ENCODE peak calls at places on chromosomes 1 and 21, in four cellular contexts. J is lower leg skin, M is epithelial cell of esophagus, A is BE2C. H is an unnamed sample.

GRCh38 chr1:23478896-23479790 is 4.8 kb downstream of the ASAP3 start:
- DNase-seq in M (no peak), J (peak; percentile 94), A (no peak), H (peak; percentile 77)

GRCh38 chr1:57058652-57059501 is 93.1 kb upstream of the C8B start:
- DNase-seq in M (no peak), J (no peak), A (no peak), H (no peak)

GRCh38 chr1:192518700-192519099 is 56.9 kb upstream of the RGS1 start:
- DNase-seq in A (no peak), M (peak; percentile 9), J (no peak), H (no peak)

GRCh38 chr1:22750671-22751016 is 40.0 kb downstream of the EPHB2 start:
- DNase-seq in M (peak; percentile 89), J (no peak), A (no peak), H (no peak)

GRCh38 chr21:38798481-38798882 is 7.2 kb upstream of the ETS2 start:
- DNase-seq in A (peak; percentile 69), M (peak; percentile 97), J (peak; percentile 87), H (no peak)

GRCh38 chr1:24318238-24318987 is 744 bp upstream of the GRHL3 start:
- DNase-seq in M (peak; percentile 76), J (peak; percentile 58), A (no peak), H (no peak)

GRCh38 chr1:101200513-101200912 is 36.3 kb upstream of the S1PR1 start:
- DNase-seq in A (no peak), J (no peak), M (peak; percentile 90), H (no peak)

GRCh38 chr1:20903452-20903851 is 116.3 kb upstream of the HP1BP3 start:
- DNase-seq in A (no peak), M (peak; percentile 11), J (no peak), H (no peak)

GRCh38 chr1:108826081-108826635 is 30.7 kb downstream of the AKNAD1 start:
- DNase-seq in M (peak; percentile 58), A (no peak), J (no peak), H (no peak)

GRCh38 chr1:208919371-208919770 is 664.1 kb upstream of the CAMK1G start:
- DNase-seq in A (no peak), J (no peak), M (peak; percentile 79), H (no peak)

GRCh38 chr1:23546897-23547596 is 12.3 kb downstream of the ID3 start:
- DNase-seq in J (no peak), M (no peak), A (no peak), H (no peak)

GRCh38 chr1:164155337-164155850 is 403.6 kb upstream of the PBX1 start:
- DNase-seq in M (no peak), J (no peak), A (no peak), H (no peak)

GRCh38 chr1:167762061-167762746 is 40.4 kb downstream of the MPZL1 start:
- DNase-seq in J (no peak), M (no peak), A (no peak), H (no peak)

GRCh38 chr1:164754088-164754600 is 195.2 kb downstream of the PBX1 start:
- DNase-seq in J (no peak), M (peak; percentile 21), A (no peak), H (no peak)

GRCh38 chr1:168893359-168893791 is 164.4 kb upstream of the DPT start:
- DNase-seq in A (peak; percentile 14), J (peak; percentile 85), M (peak; percentile 91), H (no peak)

GRCh38 chr1:27570823-27571222 is 33.1 kb downstream of the AHDC1 start:
- DNase-seq in J (no peak), M (no peak), A (no peak), H (no peak)

GRCh38 chr1:62299426-62300200 is 19.6 kb downstream of the KANK4 start:
- DNase-seq in J (no peak), A (no peak), M (no peak), H (no peak)

GRCh38 chr1:228283043-228283371 is 75.2 kb downstream of the OBSCN start:
- DNase-seq in A (peak; percentile 12), M (no peak), J (no peak), H (no peak)

GRCh38 chr1:248804771-248805681 is 20.7 kb downstream of the SH3BP5L start:
- DNase-seq in J (peak; percentile 68), A (no peak), M (no peak), H (no peak)

GRCh38 chr1:211259596-211260126 is 495 bp downstream of the RCOR3 start:
- DNase-seq in A (peak; percentile 82), M (no peak), J (peak; percentile 90), H (no peak)

GRCh38 chr1:19505694-19506457 is 20.5 kb upstream of the CAPZB start:
- DNase-seq in A (no peak), M (no peak), J (no peak), H (peak; percentile 54)

GRCh38 chr1:19504796-19505693 is 19.7 kb upstream of the CAPZB start:
- DNase-seq in M (no peak), J (no peak), A (no peak), H (no peak)
- H3K4me3 ChIP-seq in M (no peak overlapping the region), J (no peak overlapping the region), A (no peak overlapping the region), H (no peak overlapping the region)

GRCh38 chr1:45518910-45519309 is 2.8 kb downstream of the PRDX1 start:
- DNase-seq in A (no peak), J (no peak), M (no peak), H (no peak)
- H3K4me3 ChIP-seq in A (no peak overlapping the region), J (no peak overlapping the region), M (no peak overlapping the region), H (peak overlapping the region; percentile 85)

GRCh38 chr1:226655251-226656163 is 83.6 kb downstream of the ITPKB start:
- DNase-seq in J (peak; percentile 86), A (no peak), M (no peak), H (peak; percentile 67)
- H3K4me3 ChIP-seq in J (no peak overlapping the region), A (no peak overlapping the region), M (no peak overlapping the region), H (no peak overlapping the region)

DNA sequence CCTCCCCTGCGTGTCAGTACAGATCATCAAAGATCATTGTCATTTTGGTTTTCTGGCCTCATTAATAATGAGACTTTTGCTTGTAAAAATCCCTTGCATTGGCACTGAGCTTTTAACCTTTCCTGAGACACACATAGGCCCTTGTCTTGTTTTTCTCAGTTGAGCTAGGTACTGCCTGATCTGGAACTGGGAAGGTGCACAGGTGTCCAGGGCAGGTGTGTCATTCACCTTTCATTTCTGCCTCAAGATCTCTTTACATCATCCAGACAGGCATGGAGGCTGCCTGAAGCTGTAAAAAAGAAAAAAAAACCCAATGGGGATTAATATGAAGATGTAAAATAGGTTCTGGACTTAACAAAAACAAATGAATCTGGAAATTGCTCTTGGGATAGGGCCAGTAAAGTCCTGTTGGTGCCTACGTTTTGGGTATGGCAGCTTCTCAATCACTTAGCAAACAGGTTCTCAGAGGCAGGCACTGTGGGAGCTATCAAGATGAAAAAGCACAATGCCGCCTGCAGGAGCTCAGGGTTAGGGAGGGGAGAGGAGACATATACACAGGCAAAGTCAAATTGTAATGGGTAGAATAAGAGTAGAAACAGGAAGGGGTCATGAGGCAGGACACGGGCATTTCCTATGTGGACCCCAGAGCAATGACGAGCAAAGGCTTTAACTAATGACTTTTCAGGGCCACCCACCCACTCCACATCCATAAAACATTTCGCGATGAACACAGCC is 1.0 kb upstream of the KCNC4 start:
- DNase-seq in J (no peak), M (no peak), A (no peak), H (no peak)
- H3K4me3 ChIP-seq in J (no peak overlapping the region), M (no peak overlapping the region), A (peak overlapping the region; percentile 63), H (peak overlapping the region; percentile 79)

GRCh38 chr1:154418898-154419619 is 13.9 kb downstream of the IL6R start:
- DNase-seq in M (peak; percentile 14), J (no peak), A (no peak), H (no peak)
- H3K4me3 ChIP-seq in M (no peak overlapping the region), J (no peak overlapping the region), A (no peak overlapping the region), H (no peak overlapping the region)

DNA sequence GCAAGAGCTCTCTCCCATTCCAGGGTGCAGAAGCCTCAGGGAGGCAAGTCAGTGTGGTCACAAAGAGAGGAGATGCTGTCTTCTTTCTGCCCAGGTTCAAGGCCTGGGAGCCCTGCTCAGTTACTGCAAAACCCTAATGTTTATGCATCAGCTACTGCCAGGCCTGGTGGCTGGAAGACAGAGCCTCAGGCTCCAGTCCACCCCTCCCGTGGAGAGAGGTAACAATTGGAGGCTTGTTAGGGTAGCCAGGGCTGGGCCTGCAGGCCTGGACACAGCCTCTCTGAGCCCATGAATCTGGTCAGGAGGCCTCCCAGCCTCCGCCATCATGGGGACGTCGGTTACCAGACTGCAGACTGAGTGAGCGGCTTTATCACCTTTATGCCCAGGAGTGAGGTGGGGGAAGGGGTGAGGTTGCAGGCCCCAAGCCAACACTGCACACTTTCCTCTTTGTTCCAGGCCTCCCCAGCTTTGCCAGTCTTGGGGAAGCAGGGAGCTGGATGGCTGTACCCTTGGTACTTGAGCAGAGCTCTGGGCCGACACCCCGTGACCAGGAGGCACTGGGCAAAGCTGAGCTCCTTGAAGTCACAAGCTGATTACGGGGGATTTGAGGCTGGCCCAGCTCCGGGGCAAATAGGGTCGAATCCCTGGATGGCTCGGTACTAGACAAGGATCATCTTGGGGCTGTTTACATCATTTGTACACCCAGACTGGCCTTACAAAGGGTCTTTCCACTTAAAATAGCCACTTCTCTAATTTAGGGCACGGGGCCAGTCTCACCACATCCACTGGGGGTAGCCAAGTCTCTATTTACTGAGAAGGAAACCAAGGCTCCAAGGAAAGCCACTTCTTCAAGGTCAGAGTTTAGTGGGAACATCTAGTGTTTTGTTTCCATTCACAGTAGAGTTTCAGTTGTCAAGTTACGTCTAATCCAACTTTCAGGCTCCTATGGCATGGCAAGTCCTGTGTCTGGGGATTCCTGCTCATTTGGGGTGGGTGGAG is 5.2 kb downstream of the SLC2A1 start:
- DNase-seq in A (no peak), J (no peak), M (peak; percentile 27), H (no peak)
- H3K4me3 ChIP-seq in A (no peak overlapping the region), J (no peak overlapping the region), M (peak overlapping the region; percentile 70), H (no peak overlapping the region)

GRCh38 chr1:36320767-36321118 is 2.7 kb downstream of the EVA1B start:
- DNase-seq in A (no peak), J (no peak), M (no peak), H (no peak)

GRCh38 chr1:36322085-36322785 is 1.2 kb downstream of the EVA1B start:
- DNase-seq in A (no peak), M (no peak), J (no peak), H (no peak)

GRCh38 chr1:36322786-36323635 is 434 bp downstream of the EVA1B start:
- DNase-seq in M (no peak), A (no peak), J (peak; percentile 91), H (peak; percentile 90)

GRCh38 chr1:36320291-36320758 is 3.1 kb downstream of the EVA1B start:
- DNase-seq in A (no peak), J (no peak), M (no peak), H (no peak)

DNA sequence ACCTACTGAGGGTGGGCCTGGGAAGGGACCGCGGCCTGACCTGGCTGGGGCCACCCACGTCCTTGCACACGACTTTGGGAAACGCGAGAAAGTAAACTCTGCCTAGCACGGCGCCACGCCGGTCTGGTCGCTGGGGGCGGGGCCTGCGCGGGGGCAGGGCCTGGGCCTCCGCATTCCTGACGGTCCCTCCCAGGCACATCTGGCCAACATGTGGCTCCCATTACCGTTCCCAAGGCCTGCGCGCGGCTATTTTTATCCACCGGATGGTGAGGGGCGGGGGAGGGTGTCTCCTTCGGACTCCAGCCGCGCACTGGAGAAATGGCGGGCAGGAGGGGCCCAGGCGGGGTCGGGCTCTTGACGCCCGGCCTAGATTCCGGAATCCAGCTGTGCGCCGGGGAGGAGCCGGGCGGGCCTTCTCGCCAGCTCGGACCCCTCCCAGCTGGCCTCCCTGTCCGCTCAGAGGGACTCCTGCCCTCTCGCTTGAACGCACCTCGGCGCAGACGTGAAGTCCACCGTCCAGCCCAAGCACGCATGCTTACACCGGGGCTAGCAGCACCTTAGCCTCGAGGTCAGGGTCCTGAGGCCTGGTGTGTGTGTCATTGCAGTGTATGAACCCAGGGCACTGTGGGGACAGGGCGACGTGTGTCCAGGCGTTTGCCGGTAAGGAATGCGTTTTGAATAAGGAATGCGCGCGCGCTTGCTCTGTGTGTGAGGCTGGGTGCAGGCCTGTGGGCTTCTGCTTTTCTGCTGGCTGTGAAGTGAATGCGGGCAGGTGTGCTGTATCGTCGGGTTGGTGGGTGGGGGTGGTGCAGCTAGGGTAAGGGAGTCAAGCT is 2.1 kb downstream of the EVA1B start:
- DNase-seq in M (no peak), J (peak; percentile 96), A (no peak), H (peak; percentile 78)
- H3K4me3 ChIP-seq in M (no peak overlapping the region), J (no peak overlapping the region), A (no peak overlapping the region), H (peak overlapping the region; percentile 42)